ENCODE peak calls at places on chromosomes 3 and 15, in six cellular contexts. G is fibroblast of mammary gland, J is breast epithelium, Q is fibroblast of pulmonary artery, L is left ventricle myocardium inferior, T is ovary. U is an unnamed sample.

GRCh38 chr15:73331991-73332925 is 36.5 kb downstream of the HCN4 start:
- DNase-seq in G (no peak), J (no peak), Q (no peak), L (no peak), T (no peak), U (no peak)

GRCh38 chr15:40957581-40958051 is 4.3 kb downstream of the CHAC1 start:
- DNase-seq in G (no peak), J (peak; percentile 61), Q (no peak), L (peak; percentile 68), T (no peak), U (no peak)

GRCh38 chr3:9448643-9449042 is 51.2 kb downstream of the SETD5 start:
- DNase-seq in G (peak; percentile 36), J (no peak), Q (no peak), L (no peak), T (no peak), U (no peak)

GRCh38 chr15:79644091-79644490 is 212.0 kb downstream of the MINAR1 start:
- DNase-seq in G (peak; percentile 86), J (no peak), Q (peak; percentile 65), L (no peak), T (no peak), U (no peak)

GRCh38 chr3:134824676-134825290 is 29.7 kb downstream of the EPHB1 start:
- DNase-seq in G (no peak), J (no peak), Q (no peak), L (no peak), T (no peak), U (no peak)

GRCh38 chr15:93150910-93151309 is 61.9 kb upstream of the RGMA start:
- DNase-seq in G (no peak), J (no peak), Q (no peak), L (peak; percentile 28), T (no peak), U (no peak)

GRCh38 chr3:175335229-175335628 is 476.1 kb downstream of the NAALADL2 start:
- DNase-seq in G (no peak), J (no peak), Q (no peak), L (no peak), T (no peak), U (no peak)

GRCh38 chr3:47475029-47475569 is 642 bp downstream of the SCAP start:
- DNase-seq in G (peak; percentile 38), J (no peak), Q (peak; percentile 26), L (no peak), T (no peak), U (no peak)

GRCh38 chr15:67917037-67917436 is 77.2 kb upstream of the RNU6-1 start:
- DNase-seq in G (no peak), J (no peak), Q (no peak), L (peak; percentile 35), T (no peak), U (no peak)

GRCh38 chr15:41940441-41940857 is 31.9 kb downstream of the EHD4 start:
- DNase-seq in G (peak; percentile 88), J (no peak), Q (peak; percentile 77), L (no peak), T (no peak), U (no peak)

GRCh38 chr3:12707425-12707824 is 43.5 kb upstream of the RAF1 start:
- DNase-seq in G (peak; percentile 71), J (no peak), Q (peak; percentile 40), L (no peak), T (no peak), U (no peak)

GRCh38 chr3:64438837-64439236 is 213.6 kb upstream of the PRICKLE2 start:
- DNase-seq in G (no peak), J (no peak), Q (no peak), L (no peak), T (no peak), U (no peak)

GRCh38 chr3:8301977-8302589 is 199.5 kb upstream of the LMCD1 start:
- DNase-seq in G (peak; percentile 64), J (no peak), Q (peak; percentile 74), L (no peak), T (no peak), U (peak; percentile 26)

GRCh38 chr3:61562810-61563613 is 1.6 kb downstream of the PTPRG start:
- DNase-seq in G (no peak), J (no peak), Q (peak; percentile 41), L (peak; percentile 45), T (peak; percentile 66), U (peak; percentile 35)

GRCh38 chr15:100924436-100924835 is 5.3 kb downstream of the LRRK1 start:
- DNase-seq in G (no peak), J (no peak), Q (no peak), L (no peak), T (no peak), U (no peak)

DNA sequence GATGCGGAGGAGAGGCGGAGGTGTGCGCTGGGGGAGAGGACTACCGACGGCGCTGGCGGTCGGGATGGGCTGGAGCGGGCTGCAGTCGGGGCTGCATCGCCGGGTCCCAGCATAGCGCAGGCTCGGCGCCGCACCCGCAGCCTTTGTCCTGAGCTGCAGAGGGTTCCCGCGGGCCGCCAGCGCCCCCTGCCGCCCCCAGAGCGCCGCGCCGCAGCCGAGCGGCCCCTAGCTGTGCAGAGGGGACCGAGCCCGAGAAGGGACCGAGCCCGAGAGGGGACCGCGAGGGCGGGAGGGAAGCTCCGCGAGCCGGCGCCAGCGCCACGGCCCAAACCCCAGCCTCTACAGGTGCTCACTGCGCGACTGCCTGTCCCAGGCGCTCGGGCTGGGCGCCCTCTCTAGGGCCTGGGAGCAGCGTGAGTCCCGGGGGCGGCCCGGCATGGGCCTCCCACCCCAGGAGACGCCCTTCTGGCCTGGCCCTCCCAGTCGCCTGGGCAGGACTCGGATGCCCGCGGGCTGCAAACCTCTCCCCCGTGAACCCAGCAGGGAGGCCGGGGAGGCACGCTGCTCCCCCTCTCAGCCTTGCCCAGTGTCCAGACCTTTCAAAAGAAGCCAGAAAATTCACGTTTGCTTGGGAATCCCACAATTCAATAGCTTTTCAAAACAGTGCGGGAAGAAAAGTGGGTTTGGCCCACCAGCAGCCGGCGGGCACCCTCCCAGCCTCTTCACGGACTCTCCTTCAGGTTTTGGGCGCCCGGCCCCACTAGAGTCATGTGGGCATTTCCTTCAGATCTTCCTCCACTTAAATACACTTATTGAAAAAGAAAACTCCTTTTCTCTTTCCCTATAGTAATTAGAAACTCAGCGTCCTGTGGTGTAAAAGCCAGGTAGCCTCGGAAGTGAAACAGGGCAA is 134.7 kb downstream of the TPRA1 start:
- DNase-seq in G (peak; percentile 38), J (peak; percentile 60), Q (peak; percentile 55), L (peak; percentile 60), T (peak; percentile 87), U (peak; percentile 95)
- TF ChIP-seq CTCF in G (no peak), J (peak; percentile 55), Q (peak; percentile 29), L (peak; percentile 93), T (peak; percentile 90), U (peak; percentile 97)

DNA sequence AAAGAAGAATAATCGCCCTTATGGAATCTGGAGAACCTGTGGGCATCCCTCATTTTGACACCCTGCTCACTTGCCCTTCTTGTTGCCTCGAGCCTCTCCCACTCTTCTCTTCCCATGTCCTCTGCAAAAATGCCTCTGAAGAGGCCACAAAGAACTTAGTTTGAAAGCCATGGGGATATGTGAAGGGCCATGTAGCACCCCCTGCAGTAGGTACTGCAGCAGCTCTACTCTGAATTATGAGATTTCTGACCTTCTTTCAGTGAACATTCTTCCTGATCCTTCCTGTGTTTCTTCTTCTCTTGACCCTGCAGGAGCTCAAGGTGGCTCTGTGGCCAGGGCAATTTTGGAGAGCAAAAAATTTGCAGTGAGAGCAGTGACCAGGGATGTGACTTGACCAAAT is 30.4 kb upstream of the TRA2B start:
- DNase-seq in G (no peak), J (no peak), Q (no peak), L (no peak), T (no peak), U (no peak)
- TF ChIP-seq CTCF in G (no peak), J (no peak), Q (no peak), L (no peak), T (no peak), U (no peak)

DNA sequence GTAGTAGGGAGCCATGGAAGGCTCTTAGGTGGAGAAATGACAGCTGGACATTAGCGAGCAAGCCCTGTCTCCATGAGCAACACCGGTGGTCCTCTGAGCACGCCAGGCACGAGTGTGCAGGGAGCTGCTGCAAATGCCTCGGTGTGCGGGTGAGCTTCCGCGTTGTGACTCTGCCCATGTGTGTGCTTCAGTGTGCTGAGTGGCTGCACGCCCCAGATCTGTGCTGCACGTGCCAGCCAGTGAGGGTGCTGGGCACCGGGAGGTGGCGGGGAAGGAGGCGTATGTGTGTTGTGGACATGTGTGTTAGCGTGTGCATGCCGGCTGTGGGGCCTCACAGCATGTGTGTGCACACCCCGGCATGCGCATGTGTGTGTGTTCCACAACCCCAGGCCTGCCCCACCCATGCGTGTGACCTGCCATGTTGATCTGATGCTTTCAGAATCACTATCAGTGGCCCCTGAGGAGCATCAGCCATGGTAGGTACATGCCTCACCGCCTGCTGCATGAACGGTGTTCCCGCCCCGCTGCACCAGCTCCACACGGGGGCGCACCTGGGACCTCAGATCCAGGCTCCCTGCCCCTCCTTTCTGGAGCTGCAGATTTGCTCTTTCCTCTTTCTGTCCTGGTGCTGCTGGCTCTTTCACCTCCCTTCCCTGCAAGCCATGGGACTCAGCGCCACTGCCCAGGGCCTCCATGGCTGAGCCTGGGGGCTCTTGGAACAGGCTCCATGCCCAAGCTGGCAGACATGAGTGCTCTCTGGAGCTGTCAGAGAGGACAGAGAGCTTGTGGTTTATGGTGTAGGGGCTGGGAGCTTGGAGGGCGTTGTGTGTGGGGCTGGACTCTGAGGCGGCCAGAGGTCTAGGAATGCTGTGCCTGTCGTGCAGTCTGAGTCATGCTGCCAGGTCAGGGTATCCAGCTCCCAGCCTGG is 169.4 kb downstream of the TBC1D2B start:
- DNase-seq in G (peak; percentile 33), J (no peak), Q (peak; percentile 37), L (no peak), T (peak; percentile 44), U (peak; percentile 66)
- TF ChIP-seq CTCF in G (peak; percentile 35), J (no peak), Q (peak; percentile 39), L (peak; percentile 48), T (no peak), U (peak; percentile 87)

GRCh38 chr3:126699011-126699410 is 5.0 kb upstream of the CHCHD6 start:
- DNase-seq in G (no peak), J (no peak), Q (no peak), L (no peak), T (no peak), U (no peak)

GRCh38 chr3:126706631-126707030 is 2.6 kb downstream of the CHCHD6 start:
- DNase-seq in G (peak; percentile 44), J (no peak), Q (no peak), L (no peak), T (no peak), U (no peak)

GRCh38 chr3:126704494-126705214 is 614 bp downstream of the CHCHD6 start:
- DNase-seq in G (no peak), J (no peak), Q (no peak), L (no peak), T (no peak), U (no peak)

DNA sequence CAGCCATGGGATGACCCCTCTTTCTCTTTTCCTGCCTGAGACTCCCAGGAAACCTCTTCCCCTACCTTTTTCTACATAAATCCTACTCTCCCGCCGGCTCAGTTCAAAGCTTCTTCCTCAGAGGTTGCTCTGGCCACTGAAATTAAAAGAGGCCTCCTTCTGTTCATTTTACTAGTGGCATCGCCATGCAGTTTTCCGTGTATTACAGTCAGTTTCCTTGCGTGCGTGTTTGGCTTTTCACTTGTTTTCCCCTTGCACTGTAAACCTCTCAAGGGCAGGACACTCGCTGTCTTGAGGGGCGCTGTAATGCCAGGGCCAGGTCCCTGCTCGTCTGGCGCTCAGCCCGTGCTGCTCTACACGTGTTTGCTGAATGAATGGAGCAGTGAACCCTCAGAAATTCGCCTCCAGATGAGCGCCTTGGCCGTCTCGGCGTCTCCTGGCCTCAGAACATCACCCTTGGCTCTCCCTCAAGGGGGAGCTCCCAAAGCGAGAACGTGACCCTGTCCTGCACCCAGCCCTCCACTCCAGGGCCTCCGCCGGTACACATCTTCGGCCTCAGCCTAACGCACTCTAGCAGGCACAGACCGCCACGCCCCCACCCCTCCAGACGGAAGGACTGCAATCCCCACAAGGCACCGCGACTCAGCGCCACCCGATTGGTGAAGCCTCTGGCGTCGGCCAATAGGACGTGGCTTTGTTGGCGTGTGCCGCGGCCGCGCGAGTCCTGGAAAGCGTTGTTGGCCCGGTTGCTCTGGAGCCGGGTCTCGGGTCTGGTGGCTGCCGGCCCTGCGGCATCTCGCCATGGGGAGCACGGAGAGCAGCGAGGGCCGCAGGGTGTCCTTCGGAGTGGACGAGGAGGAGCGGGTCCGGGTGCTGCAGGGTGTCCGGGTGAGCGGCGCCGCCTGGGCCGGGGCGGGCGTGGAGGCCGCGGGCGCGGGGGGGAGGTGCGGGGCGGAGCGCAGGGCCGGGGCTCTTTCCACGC is at the start of gene CHCHD6:
- DNase-seq in G (peak; percentile 94), J (peak; percentile 96), Q (peak; percentile 97), L (peak; percentile 94), T (peak; percentile 97), U (peak; percentile 99)
- TF ChIP-seq CTCF in G (peak; percentile 11), J (no peak), Q (no peak), L (no peak), T (no peak), U (no peak)